ENCODE peak calls at places on chromosomes 3 and 15, in six cellular contexts. Q is A549, S is endothelial cell of umbilical vein, R is H1, O is K562, P is HepG2. M is an unnamed sample.

GRCh38 chr3:117887896-117888295 is 1146.8 kb downstream of the IGSF11 start:
- DNase-seq in S (no peak), P (no peak), O (no peak), Q (no peak), R (no peak), M (no peak)

GRCh38 chr15:70976856-70977255 is 84.2 kb downstream of the LRRC49 start:
- DNase-seq in Q (no peak), O (no peak), S (no peak), R (no peak), P (no peak), M (no peak)

GRCh38 chr3:46082849-46083248 is 55.6 kb upstream of the XCR1 start:
- DNase-seq in S (no peak), O (no peak), Q (no peak), P (no peak), R (no peak), M (no peak)

GRCh38 chr15:28021281-28022039 is 77.7 kb downstream of the OCA2 start:
- DNase-seq in P (peak), O (peak), Q (peak), S (no peak), R (peak), M (peak)

GRCh38 chr3:100335137-100335833 is 728 bp downstream of the NIT2 start:
- DNase-seq in O (peak), S (peak), R (no peak), P (peak), Q (peak), M (no peak)

GRCh38 chr3:133756716-133757694 is 10.8 kb downstream of the TF start:
- DNase-seq in P (no peak), Q (no peak), R (no peak), S (no peak), O (no peak), M (no peak)

GRCh38 chr3:59816312-59816711 is 766.5 kb upstream of the CFAP20DC start:
- DNase-seq in O (no peak), R (no peak), P (no peak), S (no peak), Q (no peak), M (no peak)

GRCh38 chr3:133426721-133427120 is 26.9 kb downstream of the BFSP2 start:
- DNase-seq in Q (no peak), R (no peak), P (no peak), S (no peak), O (no peak), M (no peak)

GRCh38 chr3:147298511-147298982 is 107.8 kb downstream of the ZIC4 start:
- DNase-seq in P (peak), R (no peak), S (peak), Q (peak), O (no peak), M (no peak)

GRCh38 chr3:45868213-45868612 is 18.1 kb upstream of the CCR9 start:
- DNase-seq in S (no peak), Q (no peak), P (no peak), R (no peak), O (no peak), M (no peak)

GRCh38 chr15:70142322-70143191 is 44.8 kb upstream of the TLE3 start:
- DNase-seq in Q (no peak), S (peak), O (peak), P (no peak), R (no peak), M (no peak)

GRCh38 chr15:97425596-97425995 is 534.9 kb upstream of the ARRDC4 start:
- DNase-seq in P (no peak), S (no peak), Q (no peak), R (no peak), O (no peak), M (no peak)
- TF ChIP-seq JUN in P (no peak), S (no peak), Q (no peak), R (no peak), O (no peak), M (no peak)

GRCh38 chr3:49024449-49024848 is 2.5 kb downstream of the NDUFAF3 start:
- DNase-seq in P (no peak), R (no peak), Q (no peak), O (no peak), S (no peak), M (no peak)

GRCh38 chr3:49027634-49028033 is 1.6 kb downstream of the IMPDH2 start:
- DNase-seq in R (no peak), Q (no peak), S (no peak), O (no peak), P (no peak), M (no peak)

GRCh38 chr3:49025005-49025792 is 3.3 kb downstream of the NDUFAF3 start:
- DNase-seq in P (no peak), O (no peak), Q (no peak), R (no peak), S (no peak), M (no peak)

GRCh38 chr3:49026536-49026935 is 2.7 kb downstream of the IMPDH2 start:
- DNase-seq in S (no peak), Q (no peak), R (no peak), P (no peak), O (no peak), M (no peak)

GRCh38 chr3:49025793-49026520 is 3.2 kb downstream of the IMPDH2 start:
- DNase-seq in P (no peak), S (no peak), Q (no peak), R (no peak), O (no peak), M (no peak)
- TF ChIP-seq JUN in P (no peak), S (no peak), Q (no peak), R (no peak), O (no peak), M (no peak)

DNA sequence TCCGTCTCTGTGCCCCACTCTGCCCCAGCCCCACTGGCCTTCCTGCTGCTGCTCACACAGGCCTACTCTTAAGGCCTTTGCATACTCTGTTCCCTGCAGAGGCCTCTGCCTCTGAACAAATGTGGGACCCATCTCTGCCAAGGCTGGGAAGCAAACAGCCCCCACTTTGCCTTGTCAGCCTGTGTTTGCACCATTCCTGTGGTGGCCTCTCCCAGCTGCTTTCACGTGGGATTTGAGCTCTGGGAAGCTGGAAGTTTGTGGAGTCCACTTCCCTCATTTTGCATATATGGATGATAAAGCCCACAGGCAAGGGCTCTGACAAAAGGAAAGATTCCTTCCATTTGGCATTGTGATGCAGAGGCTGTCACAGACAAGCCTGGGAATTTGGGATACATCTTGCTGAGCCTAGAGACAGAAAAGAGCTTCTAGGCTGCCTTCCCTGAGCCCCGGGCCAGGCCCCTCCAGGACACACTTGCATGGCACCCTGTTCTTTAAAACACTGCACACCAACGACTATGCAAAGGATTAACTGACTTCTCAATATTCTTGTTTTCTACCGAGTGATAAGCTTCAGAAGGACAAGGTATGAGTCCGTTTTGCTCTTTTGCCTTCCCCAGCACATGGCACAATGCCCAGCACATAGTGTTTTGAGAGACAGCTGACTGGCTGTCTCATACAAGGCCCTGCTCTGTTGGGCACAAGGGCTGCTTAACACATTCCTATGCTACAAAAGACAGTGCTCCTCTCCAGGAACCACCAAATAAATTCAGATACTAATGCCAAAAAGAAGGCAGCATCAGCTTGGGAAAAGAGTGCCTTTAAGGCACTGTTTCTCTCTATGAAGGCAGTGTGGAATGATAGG is 120.7 kb upstream of the TOPAZ1 start:
- DNase-seq in O (no peak), S (no peak), Q (no peak), P (no peak), R (no peak), M (no peak)
- TF ChIP-seq JUN in O (no peak), S (no peak), Q (no peak), P (no peak), R (no peak), M (no peak)

GRCh38 chr3:52078781-52079560 is 22.6 kb upstream of the DUSP7 start:
- DNase-seq in Q (no peak), R (no peak), S (no peak), P (no peak), O (no peak), M (no peak)

GRCh38 chr3:52079958-52080357 is 23.6 kb upstream of the DUSP7 start:
- DNase-seq in S (no peak), P (no peak), O (no peak), Q (no peak), R (no peak), M (no peak)

GRCh38 chr3:52082951-52083350 is 26.6 kb upstream of the DUSP7 start:
- DNase-seq in R (no peak), O (no peak), Q (no peak), P (no peak), S (no peak), M (no peak)

GRCh38 chr3:52083556-52084087 is 27.3 kb upstream of the DUSP7 start:
- DNase-seq in P (no peak), R (no peak), O (no peak), Q (no peak), S (no peak), M (no peak)

DNA sequence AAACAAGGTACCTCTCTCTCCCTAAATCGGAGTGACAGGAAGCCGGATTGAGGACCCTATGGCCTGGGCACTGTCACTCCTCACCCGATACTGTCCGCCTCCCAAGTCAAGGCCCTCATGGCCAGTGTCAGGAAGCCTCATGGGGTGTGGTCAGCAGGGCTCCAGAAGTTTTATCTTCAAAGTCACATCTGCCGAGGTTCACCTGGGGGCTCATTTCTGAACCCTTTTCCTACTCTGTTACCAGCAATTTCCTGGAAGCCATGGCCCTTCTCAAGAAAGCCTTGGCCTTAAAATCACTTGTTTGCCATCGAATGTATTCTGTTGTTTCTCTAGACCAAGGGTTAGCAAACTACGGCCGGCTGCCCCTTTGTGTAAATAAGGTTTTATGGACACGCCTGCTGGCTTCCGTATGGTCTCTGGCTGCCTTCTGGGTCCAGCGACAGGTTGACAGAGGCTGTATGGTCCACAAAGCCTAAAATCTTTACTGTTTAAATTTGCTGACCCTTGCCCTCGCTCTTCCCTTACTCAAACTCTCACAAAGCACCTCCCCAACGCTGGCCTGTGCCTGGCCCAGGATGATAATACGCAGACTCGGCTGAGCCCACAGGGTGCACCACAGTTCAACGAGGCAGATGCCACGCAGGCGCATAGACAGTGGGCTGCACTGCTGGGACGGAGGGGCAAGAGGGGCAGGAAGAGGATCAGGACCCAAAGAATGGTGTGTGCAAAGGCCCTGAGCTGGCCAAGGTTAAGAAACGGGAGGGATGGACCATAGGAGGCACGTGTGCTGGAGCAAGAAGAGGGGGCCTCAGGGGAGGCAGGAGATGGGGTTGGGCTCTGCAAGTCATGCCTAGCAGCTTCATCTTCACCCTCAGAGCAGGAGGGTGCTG is 24.7 kb upstream of the DUSP7 start:
- DNase-seq in R (no peak), Q (no peak), S (no peak), O (peak), P (peak), M (no peak)
- TF ChIP-seq JUN in R (no peak), Q (no peak), S (no peak), O (no peak), P (peak), M (no peak)

GRCh38 chr3:56467108-56467507 is 1.2 kb downstream of the ERC2 start:
- DNase-seq in S (peak), R (peak), P (peak), O (peak), Q (peak), M (peak)

GRCh38 chr3:56469141-56469540 is 874 bp upstream of the ERC2 start:
- DNase-seq in O (no peak), P (no peak), R (no peak), Q (no peak), S (peak), M (no peak)

GRCh38 chr3:56467801-56468183 is 475 bp downstream of the ERC2 start:
- DNase-seq in R (peak), O (no peak), P (no peak), S (no peak), Q (no peak), M (peak)

GRCh38 chr3:56471771-56472170 is 3.5 kb upstream of the ERC2 start:
- DNase-seq in Q (no peak), R (no peak), P (no peak), O (no peak), S (no peak), M (no peak)

GRCh38 chr3:56468184-56469106 is at the start of gene ERC2:
- DNase-seq in S (peak), P (peak), Q (peak), R (peak), O (no peak), M (peak)
- TF ChIP-seq JUN in S (no peak), P (no peak), Q (no peak), R (no peak), O (no peak), M (no peak)

DNA sequence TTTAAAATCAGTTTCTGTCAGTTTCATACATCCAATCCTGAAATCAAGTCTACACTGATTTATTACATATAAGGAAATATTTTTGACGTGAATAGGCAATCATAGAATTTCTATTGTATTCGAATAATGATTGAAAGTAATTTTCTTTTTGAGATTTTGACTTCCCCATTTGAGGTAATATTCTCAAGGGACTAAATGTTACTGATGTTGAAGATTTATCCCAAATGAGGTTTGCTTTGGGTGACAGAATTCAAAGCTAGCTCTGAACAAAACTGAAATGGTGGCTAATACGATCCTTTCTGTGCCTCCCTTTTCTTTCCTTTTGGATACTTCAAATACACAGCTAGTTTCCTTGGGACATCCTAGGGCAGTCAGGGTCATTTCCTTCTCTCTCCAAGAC is 12.9 kb upstream of the CNBP start:
- DNase-seq in P (no peak), R (no peak), Q (no peak), O (no peak), S (no peak), M (no peak)
- TF ChIP-seq JUN in P (no peak), R (no peak), Q (no peak), O (no peak), S (no peak), M (no peak)

GRCh38 chr3:124558898-124559649 is 171.2 kb upstream of the UMPS start:
- DNase-seq in O (peak), P (no peak), S (peak), Q (peak), R (no peak), M (no peak)
- TF ChIP-seq JUN in O (no peak), P (no peak), S (peak), Q (peak), R (no peak), M (no peak)

GRCh38 chr3:129409541-129409940 is 18.9 kb downstream of the EFCAB12 start:
- DNase-seq in S (peak), P (no peak), R (no peak), O (no peak), Q (no peak), M (no peak)
- TF ChIP-seq JUN in S (no peak), P (no peak), R (no peak), O (no peak), Q (no peak), M (no peak)

GRCh38 chr3:52265387-52265786 is 13.1 kb downstream of the WDR82 start:
- DNase-seq in R (no peak), S (no peak), O (no peak), Q (no peak), P (no peak), M (no peak)
- TF ChIP-seq JUN in R (no peak), S (no peak), O (no peak), Q (no peak), P (no peak), M (no peak)

GRCh38 chr3:39809995-39810595 is 686 bp downstream of the MYRIP start:
- DNase-seq in P (no peak), Q (no peak), R (peak), S (peak), O (no peak), M (peak)

GRCh38 chr3:39810647-39811161 is 1.3 kb downstream of the MYRIP start:
- DNase-seq in O (no peak), Q (no peak), S (peak), P (no peak), R (no peak), M (no peak)

GRCh38 chr3:39806820-39807219 is 2.6 kb upstream of the MYRIP start:
- DNase-seq in R (no peak), Q (no peak), P (no peak), S (no peak), O (no peak), M (no peak)

GRCh38 chr3:39809181-39809994 is at the start of gene MYRIP:
- DNase-seq in R (peak), O (peak), Q (peak), P (peak), S (peak), M (peak)

GRCh38 chr3:39808467-39809180 is 785 bp upstream of the MYRIP start:
- DNase-seq in S (peak), R (peak), P (peak), Q (no peak), O (peak), M (peak)
- TF ChIP-seq JUN in S (no peak), R (no peak), P (no peak), Q (no peak), O (no peak), M (no peak)